ENCODE peak calls at places on chromosomes 2 and 18, in seven cellular contexts. M, H, T, R, B, A and O are unnamed samples. For H3K4me1, the result is how much of the 10 kb centered on the place peaks cover.

GRCh38 chr18:23593720-23594119 is 7.4 kb upstream of the NPC1 start:
- DNase-seq in M (no peak), B (peak), H (no peak), A (peak), T (no peak), R (peak), O (no peak)

GRCh38 chr2:122340246-122340645 is 584.8 kb downstream of the TSN start:
- DNase-seq in M (no peak), T (no peak), H (no peak), B (no peak), R (no peak), A (no peak), O (no peak)

GRCh38 chr2:28188436-28188835 is 204.2 kb upstream of the FOSL2 start:
- DNase-seq in H (no peak), B (no peak), M (no peak), T (no peak), R (no peak), A (no peak), O (no peak)

GRCh38 chr2:150690261-150690660 is 202.8 kb upstream of the RND3 start:
- DNase-seq in R (no peak), T (no peak), H (no peak), M (no peak), B (no peak), A (no peak), O (no peak)

GRCh38 chr2:59236723-59237122 is 995.6 kb upstream of the FANCL start:
- DNase-seq in H (no peak), R (peak), B (no peak), M (no peak), T (no peak), A (peak), O (no peak)

GRCh38 chr2:219001577-219002394 is 8.6 kb upstream of the CRYBA2 start:
- DNase-seq in M (no peak), H (peak), B (no peak), T (peak), A (no peak), R (no peak), O (peak)

GRCh38 chr2:162480067-162480466 is 136.1 kb downstream of the GCA start:
- DNase-seq in T (no peak), B (no peak), R (no peak), A (no peak), M (no peak), H (no peak), O (no peak)

GRCh38 chr2:155599834-155600233 is 732.7 kb downstream of the NR4A2 start:
- DNase-seq in B (no peak), A (no peak), T (no peak), H (no peak), M (no peak), R (no peak), O (no peak)

GRCh38 chr2:98829586-98830270 is 98.8 kb upstream of the MGAT4A start:
- DNase-seq in M (no peak), A (no peak), T (no peak), R (no peak), H (no peak), B (no peak), O (no peak)

GRCh38 chr2:126887506-126887905 is 11.2 kb upstream of the TEX51 start:
- DNase-seq in B (no peak), A (no peak), T (no peak), M (peak), R (no peak), H (no peak), O (no peak)

GRCh38 chr2:61993422-61994024 is 88.0 kb downstream of the COMMD1 start:
- DNase-seq in H (no peak), T (no peak), M (no peak), A (peak), R (peak), B (peak), O (peak)

GRCh38 chr18:32734442-32734841 is 38.4 kb downstream of the KLHL14 start:
- DNase-seq in R (no peak), H (no peak), T (no peak), M (no peak), B (no peak), A (no peak), O (no peak)

GRCh38 chr2:218036371-218036770 is 32.7 kb upstream of the RUFY4 start:
- DNase-seq in R (no peak), H (no peak), A (no peak), T (no peak), B (no peak), M (no peak), O (no peak)

GRCh38 chr2:231541605-231542509 is 11.6 kb upstream of the NMUR1 start:
- DNase-seq in H (no peak), R (no peak), A (peak), M (no peak), B (no peak), T (no peak), O (no peak)

GRCh38 chr2:17752892-17753802 is 463 bp downstream of the SMC6 start:
- DNase-seq in A (peak), H (no peak), R (peak), B (peak), T (peak), M (no peak), O (peak)

GRCh38 chr2:113291191-113291590 is 12.5 kb upstream of the PAX8 start:
- DNase-seq in R (no peak), H (no peak), T (no peak), B (no peak), A (no peak), M (peak), O (no peak)

GRCh38 chr2:177430425-177430824 is 37.9 kb downstream of the AGPS start:
- DNase-seq in H (no peak), T (no peak), B (peak), M (no peak), R (peak), A (no peak), O (no peak)

GRCh38 chr2:104033399-104033798 is 820.5 kb upstream of the POU3F3 start:
- DNase-seq in H (no peak), B (no peak), R (no peak), T (no peak), M (no peak), A (peak), O (no peak)

GRCh38 chr2:57376985-57377384 is 669.6 kb upstream of the VRK2 start:
- DNase-seq in H (no peak), T (no peak), M (no peak), R (no peak), B (no peak), A (peak), O (no peak)

GRCh38 chr2:222305510-222306392 is 7.0 kb upstream of the PAX3 start:
- DNase-seq in B (no peak), A (peak), M (no peak), R (no peak), T (no peak), H (peak), O (no peak)

GRCh38 chr2:131493199-131494018 is 1.2 kb upstream of the MZT2A start:
- DNase-seq in H (no peak), B (no peak), T (no peak), R (no peak), A (no peak), M (no peak), O (no peak)

GRCh38 chr2:240134956-240135520 is 1.1 kb downstream of the COPS9 start:
- DNase-seq in T (peak), M (no peak), B (no peak), A (no peak), H (no peak), R (no peak), O (no peak)

GRCh38 chr2:39504790-39505335 is 67.8 kb upstream of the MAP4K3 start:
- DNase-seq in R (peak), M (no peak), T (no peak), H (no peak), B (peak), A (peak), O (no peak)

GRCh38 chr2:233451950-233452349 is 97.7 kb downstream of the DGKD start:
- DNase-seq in B (no peak), R (no peak), T (no peak), M (peak), H (no peak), A (no peak), O (peak)

GRCh38 chr2:47344890-47345583 is 57.9 kb upstream of the MSH2 start:
- DNase-seq in B (peak), H (peak), M (peak), R (peak), A (peak), T (peak), O (peak)

GRCh38 chr2:220510668-220511067 is 883.2 kb downstream of the SLC4A3 start:
- DNase-seq in A (no peak), M (no peak), H (no peak), R (no peak), B (peak), T (no peak), O (no peak)

GRCh38 chr2:39174022-39174421 is 53.2 kb upstream of the SOS1 start:
- DNase-seq in R (no peak), M (no peak), H (no peak), T (no peak), A (no peak), B (no peak), O (no peak)

GRCh38 chr2:20351555-20352229 is 1.0 kb upstream of the PUM2 start:
- DNase-seq in A (peak), M (no peak), H (no peak), T (peak), R (no peak), B (no peak), O (no peak)

GRCh38 chr18:43719264-43719795 is 442.0 kb upstream of the SYT4 start:
- DNase-seq in T (no peak), B (no peak), R (no peak), H (no peak), M (no peak), A (no peak), O (no peak)

GRCh38 chr2:10271946-10272345 is 30.8 kb upstream of the HPCAL1 start:
- DNase-seq in B (no peak), R (no peak), T (peak), M (no peak), A (no peak), H (no peak), O (peak)

GRCh38 chr2:71588497-71588896 is 135.1 kb downstream of the DYSF start:
- DNase-seq in T (no peak), R (no peak), H (no peak), A (no peak), M (no peak), B (no peak), O (no peak)

GRCh38 chr18:46768166-46768921 is 11.5 kb upstream of the ST8SIA5 start:
- DNase-seq in M (peak), H (peak), R (no peak), A (no peak), B (no peak), T (no peak), O (no peak)

GRCh38 chr2:128646091-128646490 is 327.4 kb upstream of the HS6ST1 start:
- DNase-seq in M (no peak), H (peak), R (no peak), B (no peak), A (no peak), T (peak), O (no peak)

GRCh38 chr2:238030422-238031155 is 30.2 kb upstream of the SCLY start:
- DNase-seq in R (no peak), A (no peak), H (no peak), M (no peak), T (no peak), B (no peak), O (no peak)

GRCh38 chr2:134679740-134680139 is 39.1 kb downstream of the TMEM163 start:
- DNase-seq in B (no peak), M (no peak), A (no peak), H (no peak), R (no peak), T (no peak), O (no peak)
- H3K4me3 ChIP-seq in B (no peak), M (no peak), A (no peak), H (no peak), R (no peak), T (no peak), O (no peak)

DNA sequence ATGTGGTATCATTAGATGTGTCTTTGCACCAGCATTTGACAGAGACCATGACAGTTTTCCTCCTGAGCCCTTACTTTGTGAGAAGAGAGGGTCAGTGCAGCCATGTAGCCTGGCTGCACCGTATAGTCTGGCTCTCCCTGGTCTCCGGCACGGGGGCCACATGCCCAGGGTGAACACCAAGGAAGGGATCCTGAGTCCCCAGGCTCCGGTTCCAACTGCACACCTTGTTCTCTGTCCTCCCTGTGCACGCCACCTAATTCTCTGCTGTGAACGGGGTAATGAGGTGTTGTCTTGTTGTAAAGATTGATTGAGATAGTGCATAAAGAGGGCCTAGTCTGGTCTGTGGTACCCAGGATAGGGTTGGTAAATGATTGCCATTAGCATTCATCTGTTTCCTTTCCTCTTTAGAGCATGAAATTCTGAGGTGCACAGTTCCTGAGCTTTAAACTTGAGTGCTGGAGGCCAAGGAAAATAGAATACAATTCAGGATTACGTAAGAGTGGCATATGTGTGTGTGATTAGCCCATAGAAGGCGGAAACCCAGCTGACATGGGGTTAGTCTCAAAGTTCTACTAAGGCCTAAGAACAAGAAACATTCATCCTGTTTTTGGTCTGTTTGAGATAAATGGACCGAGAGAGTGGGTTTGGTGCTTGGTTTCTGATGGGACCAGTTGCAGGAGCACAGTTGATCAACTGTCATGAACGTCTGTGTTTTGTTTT is 55.5 kb downstream of the NCK2 start:
- DNase-seq in R (peak), H (no peak), T (no peak), A (no peak), M (no peak), B (peak), O (no peak)
- H3K4me1 ChIP-seq in R (under half), H (under half), T (under half), A (under half), M (under half), B (under half), O (under half)

GRCh38 chr2:84649058-84649457 is 132.8 kb downstream of the DNAH6 start:
- DNase-seq in R (no peak), M (no peak), A (no peak), B (no peak), H (no peak), T (no peak), O (no peak)

GRCh38 chr2:84652430-84652829 is 136.1 kb downstream of the DNAH6 start:
- DNase-seq in A (no peak), T (no peak), H (no peak), B (no peak), R (no peak), M (no peak), O (no peak)

GRCh38 chr2:84647267-84647666 is 131.0 kb downstream of the DNAH6 start:
- DNase-seq in R (no peak), M (no peak), A (no peak), B (no peak), T (no peak), H (no peak), O (no peak)

GRCh38 chr2:84646514-84646913 is 130.2 kb downstream of the DNAH6 start:
- DNase-seq in B (no peak), T (no peak), A (no peak), R (no peak), M (no peak), H (no peak), O (no peak)

GRCh38 chr2:84649487-84650142 is 133.3 kb downstream of the DNAH6 start:
- DNase-seq in R (no peak), T (no peak), B (no peak), A (no peak), M (no peak), H (no peak), O (no peak)
- H3K4me3 ChIP-seq in R (no peak), T (no peak), B (no peak), A (no peak), M (no peak), H (no peak), O (no peak)

GRCh38 chr2:102792538-102793208 is 30.8 kb downstream of the TMEM182 start:
- DNase-seq in B (no peak), R (no peak), M (no peak), T (no peak), H (no peak), A (no peak), O (no peak)
- H3K4me1 ChIP-seq in B (under half), R (under half), M (under half), T (under half), H (under half), A (under half), O (under half)

GRCh38 chr18:9710037-9710436 is 1.9 kb downstream of the RAB31 start:
- DNase-seq in H (no peak), T (no peak), M (no peak), B (no peak), A (no peak), R (no peak), O (no peak)

GRCh38 chr18:9712130-9712577 is 4.1 kb downstream of the RAB31 start:
- DNase-seq in A (no peak), B (no peak), T (no peak), H (no peak), M (no peak), R (no peak), O (no peak)

GRCh38 chr18:9714832-9715343 is 6.8 kb downstream of the RAB31 start:
- DNase-seq in T (no peak), A (no peak), R (no peak), M (no peak), H (no peak), B (no peak), O (no peak)

GRCh38 chr18:9711361-9712129 is 3.4 kb downstream of the RAB31 start:
- DNase-seq in B (no peak), A (no peak), H (no peak), R (no peak), M (no peak), T (no peak), O (no peak)

GRCh38 chr18:9712606-9713005 is 4.5 kb downstream of the RAB31 start:
- DNase-seq in H (no peak), A (no peak), T (no peak), R (no peak), B (no peak), M (no peak), O (no peak)
- H3K4me3 ChIP-seq in H (no peak), A (no peak), T (no peak), R (no peak), B (no peak), M (no peak), O (no peak)

GRCh38 chr2:168171069-168171762 is 76.2 kb downstream of the STK39 start:
- DNase-seq in T (no peak), B (no peak), H (no peak), M (no peak), A (no peak), R (no peak), O (no peak)
- H3K4me1 ChIP-seq in T (under half), B (under half), H (under half), M (under half), A (under half), R (under half), O (under half)

GRCh38 chr2:46188041-46188715 is 109.0 kb upstream of the EPAS1 start:
- DNase-seq in T (no peak), A (no peak), R (peak), H (no peak), B (no peak), M (no peak), O (no peak)
- H3K4me3 ChIP-seq in T (no peak), A (no peak), R (no peak), H (no peak), B (no peak), M (no peak), O (no peak)

DNA sequence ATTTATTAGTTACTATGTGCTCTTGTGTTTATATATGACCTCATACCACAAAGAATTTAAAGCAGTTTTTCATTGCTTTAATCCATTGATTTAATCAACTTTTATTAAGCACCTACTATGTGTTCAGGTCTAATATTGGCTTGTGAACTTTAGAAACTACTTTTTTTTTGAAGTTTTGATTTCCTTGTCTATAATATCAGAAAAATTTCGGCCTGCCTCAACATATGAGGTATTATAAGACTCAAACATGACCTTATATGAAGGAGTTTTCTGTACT is 117.7 kb downstream of the ZNF521 start:
- DNase-seq in A (no peak), R (no peak), T (no peak), B (no peak), H (no peak), M (no peak), O (no peak)
- H3K4me1 ChIP-seq in A (under half), R (under half), T (under half), B (under half), H (under half), M (under half), O (under half)

DNA sequence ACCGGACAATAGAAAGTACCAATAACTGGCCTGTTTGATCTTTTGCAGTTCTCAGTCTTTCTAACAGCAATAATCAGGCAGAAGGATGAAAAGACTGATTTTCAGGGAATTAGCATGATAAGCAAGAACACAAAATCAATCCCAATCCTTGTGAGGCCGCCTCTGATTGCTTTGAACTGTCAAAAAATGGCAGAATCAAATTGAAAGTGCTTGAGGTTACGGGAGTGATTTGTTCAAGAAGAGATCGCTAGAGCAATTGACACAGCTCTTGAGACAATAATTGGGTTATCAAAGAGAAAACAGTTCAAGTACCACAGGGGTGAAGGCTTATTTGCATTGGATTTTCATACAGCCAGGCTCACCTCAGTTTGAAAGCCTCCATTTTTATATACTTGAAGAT is 663.4 kb downstream of the ARHGAP15 start:
- DNase-seq in B (no peak), H (no peak), M (no peak), T (no peak), A (no peak), R (no peak), O (no peak)
- H3K4me3 ChIP-seq in B (no peak), H (no peak), M (no peak), T (no peak), A (no peak), R (no peak), O (no peak)

DNA sequence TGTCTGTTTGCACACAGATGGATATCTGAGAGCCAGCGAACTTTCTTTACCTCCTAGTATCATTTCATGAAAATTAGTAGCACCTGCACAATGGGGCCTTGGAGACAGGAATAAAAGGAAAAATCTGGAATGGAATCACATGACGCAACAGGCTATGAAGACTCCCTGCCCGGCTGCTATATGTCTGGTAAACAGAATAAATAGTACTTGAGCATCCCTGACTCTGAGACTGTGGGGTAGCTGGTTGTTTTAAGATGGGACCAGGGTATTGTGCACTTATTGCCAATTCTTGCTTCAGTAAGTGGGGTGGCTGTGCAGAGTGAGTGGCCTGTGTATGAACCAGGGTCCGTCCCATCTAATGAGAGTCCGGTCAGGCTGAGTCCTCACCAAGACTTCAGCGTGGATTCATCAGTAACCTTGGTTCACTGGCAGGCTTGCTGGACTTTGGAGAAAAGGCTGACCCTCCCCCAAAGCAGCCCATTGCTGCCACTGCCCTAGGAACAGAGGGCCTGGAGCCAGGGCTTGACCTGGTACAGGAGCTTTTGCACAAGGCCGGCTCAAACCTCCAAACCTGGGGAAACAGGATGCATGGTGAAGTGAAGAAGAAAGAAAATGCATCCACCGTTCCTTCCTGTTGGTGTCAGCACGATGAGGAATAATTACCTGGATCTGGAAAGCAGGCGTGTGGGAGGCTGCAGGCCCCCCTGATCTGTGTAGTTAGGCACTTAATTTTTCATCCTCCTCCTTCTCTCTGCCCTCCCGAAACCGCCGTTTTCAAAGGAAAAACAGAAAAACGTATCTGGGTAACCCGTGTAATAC is 147.4 kb downstream of the TGIF1 start:
- DNase-seq in T (no peak), A (no peak), R (no peak), H (no peak), M (no peak), B (peak), O (no peak)
- H3K4me1 ChIP-seq in T (under half), A (half or more), R (under half), H (under half), M (under half), B (under half), O (under half)